ENCODE peak calls at places on chromosomes 13 and 19, in eight cellular contexts. Z, I, Y, T, G, V, J and F are unnamed samples.

GRCh38 chr19:30608471-30608870 is 236.3 kb downstream of the ZNF536 start:
- DNase-seq in Y (no peak), V (no peak), J (no peak), I (no peak), T (no peak), Z (no peak), G (no peak), F (no peak)

GRCh38 chr13:99991806-99992242 is 10.2 kb downstream of the ZIC2 start:
- DNase-seq in G (no peak), Y (no peak), T (no peak), V (no peak), Z (no peak), J (no peak), I (no peak), F (no peak)

GRCh38 chr13:74087304-74087703 is 46.9 kb downstream of the KLF12 start:
- DNase-seq in I (no peak), G (no peak), Z (no peak), V (no peak), Y (no peak), T (no peak), J (no peak), F (no peak)

GRCh38 chr13:20475927-20476691 is 49.5 kb downstream of the CRYL1 start:
- DNase-seq in Y (no peak), V (peak), I (peak), T (peak), G (peak), J (no peak), Z (no peak), F (no peak)

GRCh38 chr13:110551284-110551683 is 10.2 kb downstream of the RAB20 start:
- DNase-seq in T (no peak), Z (no peak), I (no peak), V (no peak), Y (no peak), J (no peak), G (no peak), F (no peak)

GRCh38 chr19:49347835-49348234 is 12.6 kb downstream of the CD37 start:
- DNase-seq in T (peak), Y (no peak), I (no peak), J (no peak), V (no peak), Z (no peak), G (no peak), F (peak)

GRCh38 chr13:33510350-33510749 is 224.8 kb upstream of the STARD13 start:
- DNase-seq in I (no peak), Y (no peak), V (no peak), T (no peak), J (no peak), G (no peak), Z (no peak), F (no peak)

GRCh38 chr19:55698256-55698655 is 23.2 kb downstream of the EPN1 start:
- DNase-seq in I (no peak), J (no peak), G (no peak), T (no peak), V (no peak), Y (no peak), Z (no peak), F (no peak)

GRCh38 chr13:106145997-106146864 is 389.2 kb downstream of the EFNB2 start:
- DNase-seq in V (no peak), I (no peak), J (no peak), Z (no peak), Y (no peak), T (peak), G (no peak), F (no peak)

GRCh38 chr19:32407004-32407992 is 1.7 kb downstream of the DPY19L3 start:
- DNase-seq in V (no peak), J (no peak), Y (peak), G (no peak), I (no peak), T (no peak), Z (no peak), F (no peak)